ENCODE peak calls at places on chromosomes 4 and X, in ten cellular contexts. J is cardiac fibroblast; I is effector memory CD8-positive, alpha-beta T cell; V is A549; B is NCI-H1105 treated with DMSO at 0.1 percent for 48 hours; E is HCT116; A is T1000; S is COR-L47; D is adipocyte; R is NCI-H460. G is an unnamed sample.

GRCh38 chr4:109985993-109986640 is 73.4 kb downstream of the EGF start:
- DNase-seq in J (no peak), I (no peak), V (no peak), B (no peak), E (no peak), A (no peak), S (no peak), D (peak; percentile 73), R (no peak), G (no peak)

GRCh38 chr4:141913928-141914327 is 277.5 kb downstream of the IL15 start:
- DNase-seq in J (peak; percentile 11), I (no peak), V (no peak), B (no peak), E (no peak), A (no peak), S (no peak), D (peak; percentile 60), R (no peak), G (no peak)

GRCh38 chr4:141395919-141396318 is 175.2 kb downstream of the ZNF330 start:
- DNase-seq in J (no peak), I (no peak), V (no peak), B (no peak), E (no peak), A (no peak), S (no peak), D (no peak), R (no peak), G (no peak)

GRCh38 chr4:57191523-57192034 is 81.4 kb upstream of the IGFBP7 start:
- DNase-seq in J (peak; percentile 17), I (no peak), V (no peak), B (peak; percentile 20), E (no peak), A (no peak), S (peak; percentile 3), D (no peak), R (no peak), G (no peak)

GRCh38 chrX:23954396-23954795 is 46.6 kb downstream of the CXorf58 start:
- DNase-seq in J (no peak), I (no peak), V (no peak), B (no peak), E (no peak), A (no peak), S (no peak), D (no peak), R (no peak), G (no peak)

GRCh38 chr4:82954212-82954611 is 53.7 kb downstream of the THAP9 start:
- DNase-seq in J (no peak), I (no peak), V (no peak), B (no peak), E (no peak), A (no peak), S (no peak), D (no peak), R (no peak), G (no peak)

GRCh38 chr4:147542229-147542990 is 61.5 kb downstream of the EDNRA start:
- DNase-seq in J (no peak), I (no peak), V (no peak), B (no peak), E (no peak), A (no peak), S (no peak), D (no peak), R (no peak), G (no peak)

GRCh38 chrX:2391869-2392606 is 108.7 kb downstream of the DHRSX start:
- DNase-seq in J (peak; percentile 84), I (no peak), V (peak; percentile 95), B (no peak), E (peak; percentile 94), A (no peak), S (no peak), D (peak; percentile 81), R (peak; percentile 90), G (no peak)

GRCh38 chr4:146439437-146439836 is 82.3 kb downstream of the SLC10A7 start:
- DNase-seq in J (no peak), I (no peak), V (no peak), B (no peak), E (no peak), A (no peak), S (no peak), D (no peak), R (no peak), G (no peak)